ENCODE peak calls at places on chromosomes 7 and 10, in six cellular contexts. One of them, this sample, is unnamed.

GRCh38 chr10:11806706-11807105 is 16.4 kb upstream of the PROSER2 start:
- DNase-seq in sigmoid colon: no peak
- DNase-seq in breast epithelium: no peak
- DNase-seq in CD4-positive, alpha-beta T cell: no peak
- DNase-seq in tibial artery: no peak
- DNase-seq in colonic mucosa: no peak
- DNase-seq in this sample: no peak

GRCh38 chr7:34158754-34159153 is 253.4 kb downstream of the BMPER start:
- DNase-seq in sigmoid colon: no peak
- DNase-seq in breast epithelium: no peak
- DNase-seq in CD4-positive, alpha-beta T cell: no peak
- DNase-seq in tibial artery: no peak
- DNase-seq in colonic mucosa: no peak
- DNase-seq in this sample: no peak

GRCh38 chr10:106577266-106577665 is 587.2 kb downstream of the SORCS1 start:
- DNase-seq in sigmoid colon: no peak
- DNase-seq in breast epithelium: no peak
- DNase-seq in CD4-positive, alpha-beta T cell: no peak
- DNase-seq in tibial artery: no peak
- DNase-seq in colonic mucosa: no peak
- DNase-seq in this sample: no peak

GRCh38 chr7:110204527-110204926 is 886.4 kb upstream of the LRRN3 start:
- DNase-seq in sigmoid colon: no peak
- DNase-seq in breast epithelium: no peak
- DNase-seq in CD4-positive, alpha-beta T cell: no peak
- DNase-seq in tibial artery: no peak
- DNase-seq in colonic mucosa: no peak
- DNase-seq in this sample: no peak

GRCh38 chr7:11195502-11195901 is 221.8 kb downstream of the PHF14 start:
- DNase-seq in sigmoid colon: no peak
- DNase-seq in breast epithelium: no peak
- DNase-seq in CD4-positive, alpha-beta T cell: no peak
- DNase-seq in tibial artery: no peak
- DNase-seq in colonic mucosa: no peak
- DNase-seq in this sample: no peak

GRCh38 chr10:120285408-120285807 is 171.6 kb upstream of the PLPP4 start:
- DNase-seq in sigmoid colon: no peak
- DNase-seq in breast epithelium: no peak
- DNase-seq in CD4-positive, alpha-beta T cell: no peak
- DNase-seq in tibial artery: no peak
- DNase-seq in colonic mucosa: no peak
- DNase-seq in this sample: no peak

GRCh38 chr10:97195654-97196212 is 10.0 kb upstream of the SLIT1 start:
- DNase-seq in sigmoid colon: no peak
- DNase-seq in breast epithelium: no peak
- DNase-seq in CD4-positive, alpha-beta T cell: no peak
- DNase-seq in tibial artery: no peak
- DNase-seq in colonic mucosa: no peak
- DNase-seq in this sample: no peak

GRCh38 chr10:6721964-6722615 is 142.0 kb upstream of the PRKCQ start:
- DNase-seq in sigmoid colon: no peak
- DNase-seq in breast epithelium: no peak
- DNase-seq in CD4-positive, alpha-beta T cell: no peak
- DNase-seq in tibial artery: no peak
- DNase-seq in colonic mucosa: no peak
- DNase-seq in this sample: no peak

GRCh38 chr7:137670521-137671064 is 176.2 kb downstream of the DGKI start:
- DNase-seq in sigmoid colon: no peak
- DNase-seq in breast epithelium: no peak
- DNase-seq in CD4-positive, alpha-beta T cell: no peak
- DNase-seq in tibial artery: no peak
- DNase-seq in colonic mucosa: no peak
- DNase-seq in this sample: no peak

GRCh38 chr7:19587291-19587690 is 121.5 kb downstream of the POLR1F start:
- DNase-seq in sigmoid colon: no peak
- DNase-seq in breast epithelium: no peak
- DNase-seq in CD4-positive, alpha-beta T cell: no peak
- DNase-seq in tibial artery: no peak
- DNase-seq in colonic mucosa: no peak
- DNase-seq in this sample: no peak

GRCh38 chr10:43959854-43960415 is 311.3 kb upstream of the ZNF32 start:
- DNase-seq in sigmoid colon: no peak
- DNase-seq in breast epithelium: no peak
- DNase-seq in CD4-positive, alpha-beta T cell: no peak
- DNase-seq in tibial artery: no peak
- DNase-seq in colonic mucosa: no peak
- DNase-seq in this sample: peak; percentile 40

GRCh38 chr7:4399121-4399520 is 283.0 kb upstream of the FOXK1 start:
- DNase-seq in sigmoid colon: no peak
- DNase-seq in breast epithelium: no peak
- DNase-seq in CD4-positive, alpha-beta T cell: no peak
- DNase-seq in tibial artery: no peak
- DNase-seq in colonic mucosa: no peak
- DNase-seq in this sample: no peak
- H3K9me3 ChIP-seq in sigmoid colon: no peaks in the 10 kb centered on the region
- H3K9me3 ChIP-seq in breast epithelium: peaks cover 3% of the 10 kb centered on the region
- H3K9me3 ChIP-seq in CD4-positive, alpha-beta T cell: no peaks in the 10 kb centered on the region
- H3K9me3 ChIP-seq in tibial artery: peaks cover 4% of the 10 kb centered on the region
- H3K9me3 ChIP-seq in colonic mucosa: no peaks in the 10 kb centered on the region
- H3K9me3 ChIP-seq in this sample: no peaks in the 10 kb centered on the region

GRCh38 chr7:157653827-157654207 is 317.0 kb downstream of the DNAJB6 start:
- DNase-seq in sigmoid colon: no peak
- DNase-seq in breast epithelium: no peak
- DNase-seq in CD4-positive, alpha-beta T cell: no peak
- DNase-seq in tibial artery: no peak
- DNase-seq in colonic mucosa: no peak
- DNase-seq in this sample: no peak
- H3K9me3 ChIP-seq in sigmoid colon: no peaks in the 10 kb centered on the region
- H3K9me3 ChIP-seq in breast epithelium: peaks cover 9% of the 10 kb centered on the region
- H3K9me3 ChIP-seq in CD4-positive, alpha-beta T cell: no peaks in the 10 kb centered on the region
- H3K9me3 ChIP-seq in tibial artery: no peaks in the 10 kb centered on the region
- H3K9me3 ChIP-seq in colonic mucosa: no peaks in the 10 kb centered on the region
- H3K9me3 ChIP-seq in this sample: no peaks in the 10 kb centered on the region

DNA sequence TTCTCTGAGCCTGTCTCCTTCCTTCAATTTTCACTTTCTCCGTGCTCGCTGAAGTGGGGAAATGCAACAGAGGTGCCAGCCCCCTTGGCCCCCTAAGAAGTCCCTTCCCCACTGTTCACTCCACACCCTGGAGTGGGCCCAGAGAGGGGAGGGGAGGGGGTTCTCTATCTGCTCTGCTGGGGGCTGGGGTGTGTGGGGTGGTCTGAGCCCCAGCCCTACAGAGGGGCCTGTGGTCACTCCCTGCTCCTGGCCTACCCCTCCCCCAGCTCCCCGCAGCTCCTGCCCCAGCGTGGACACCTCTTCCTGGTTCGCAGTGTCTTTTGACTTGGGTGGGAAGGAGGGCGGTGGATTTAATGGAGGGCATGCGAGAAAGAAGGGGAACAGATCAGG is 989 bp downstream of the LZTS2 start:
- DNase-seq in sigmoid colon: peak; percentile 64
- DNase-seq in breast epithelium: no peak
- DNase-seq in CD4-positive, alpha-beta T cell: no peak
- DNase-seq in tibial artery: no peak
- DNase-seq in colonic mucosa: no peak
- DNase-seq in this sample: no peak
- H3K9me3 ChIP-seq in sigmoid colon: no peaks in the 10 kb centered on the region
- H3K9me3 ChIP-seq in breast epithelium: no peaks in the 10 kb centered on the region
- H3K9me3 ChIP-seq in CD4-positive, alpha-beta T cell: no peaks in the 10 kb centered on the region
- H3K9me3 ChIP-seq in tibial artery: no peaks in the 10 kb centered on the region
- H3K9me3 ChIP-seq in colonic mucosa: no peaks in the 10 kb centered on the region
- H3K9me3 ChIP-seq in this sample: no peaks in the 10 kb centered on the region

DNA sequence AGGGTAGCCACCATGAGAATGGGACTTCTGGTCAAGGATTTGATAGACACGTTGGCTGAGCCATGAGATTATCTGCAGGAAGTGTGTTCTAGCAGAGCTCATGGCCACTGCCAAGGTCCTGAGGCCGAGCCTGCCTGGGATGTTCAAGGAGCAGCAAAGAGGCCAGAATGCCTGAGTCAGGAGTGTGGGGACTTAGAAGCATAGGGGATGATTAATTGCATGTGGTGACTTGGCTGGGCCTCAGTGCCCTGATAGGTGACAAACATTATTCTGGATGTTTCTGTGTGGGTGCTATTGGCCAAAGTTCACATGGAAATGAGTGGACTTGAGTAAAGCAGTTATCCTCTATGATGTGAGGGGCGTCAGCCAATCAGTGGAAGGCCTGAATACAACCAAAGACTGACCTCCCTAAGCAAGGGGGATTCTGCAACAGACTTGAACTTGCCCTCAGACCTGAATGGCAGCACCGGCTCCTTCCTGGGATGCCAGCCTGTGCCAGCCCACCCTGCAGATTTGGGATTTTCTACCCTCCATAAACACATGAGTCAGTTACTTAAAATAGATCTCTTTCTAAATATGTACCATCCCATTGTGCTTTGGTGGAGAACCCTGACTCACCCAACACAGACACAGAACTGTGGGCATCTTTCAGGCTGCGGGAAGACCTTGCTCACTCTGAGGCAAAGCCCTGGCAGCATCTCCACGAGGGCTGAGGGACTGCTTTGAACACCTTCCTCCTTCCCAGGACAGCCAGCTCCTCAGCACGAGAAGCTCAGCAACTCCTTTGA is 363.9 kb upstream of the MGMT start:
- DNase-seq in sigmoid colon: no peak
- DNase-seq in breast epithelium: no peak
- DNase-seq in CD4-positive, alpha-beta T cell: no peak
- DNase-seq in tibial artery: no peak
- DNase-seq in colonic mucosa: no peak
- DNase-seq in this sample: no peak
- H3K9me3 ChIP-seq in sigmoid colon: no peaks in the 10 kb centered on the region
- H3K9me3 ChIP-seq in breast epithelium: no peaks in the 10 kb centered on the region
- H3K9me3 ChIP-seq in CD4-positive, alpha-beta T cell: no peaks in the 10 kb centered on the region
- H3K9me3 ChIP-seq in tibial artery: no peaks in the 10 kb centered on the region
- H3K9me3 ChIP-seq in colonic mucosa: no peaks in the 10 kb centered on the region
- H3K9me3 ChIP-seq in this sample: no peaks in the 10 kb centered on the region

DNA sequence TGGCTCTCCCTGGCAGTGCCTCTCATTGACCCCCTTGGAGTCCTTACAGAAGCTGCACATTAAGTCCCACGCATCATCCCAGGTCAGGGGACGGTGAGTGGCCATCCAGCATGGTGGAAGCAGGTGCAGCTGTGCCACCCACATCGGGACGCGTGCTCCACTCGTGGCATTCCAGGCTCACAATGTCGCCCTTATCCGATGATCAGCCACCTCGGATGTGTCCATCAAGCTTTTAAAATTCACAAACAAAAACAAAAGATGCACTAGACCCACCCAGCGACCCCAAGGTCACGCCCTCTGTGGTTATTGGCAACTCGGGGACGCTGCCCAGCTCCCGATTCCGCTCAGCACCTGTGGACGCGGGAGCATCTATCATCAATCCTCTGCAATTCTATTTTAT is 530.9 kb downstream of the PTPRN2 start:
- DNase-seq in sigmoid colon: peak; percentile 58
- DNase-seq in breast epithelium: peak; percentile 46
- DNase-seq in CD4-positive, alpha-beta T cell: no peak
- DNase-seq in tibial artery: no peak
- DNase-seq in colonic mucosa: no peak
- DNase-seq in this sample: peak; percentile 37
- H3K9me3 ChIP-seq in sigmoid colon: no peaks in the 10 kb centered on the region
- H3K9me3 ChIP-seq in breast epithelium: no peaks in the 10 kb centered on the region
- H3K9me3 ChIP-seq in CD4-positive, alpha-beta T cell: no peaks in the 10 kb centered on the region
- H3K9me3 ChIP-seq in tibial artery: no peaks in the 10 kb centered on the region
- H3K9me3 ChIP-seq in colonic mucosa: no peaks in the 10 kb centered on the region
- H3K9me3 ChIP-seq in this sample: no peaks in the 10 kb centered on the region

DNA sequence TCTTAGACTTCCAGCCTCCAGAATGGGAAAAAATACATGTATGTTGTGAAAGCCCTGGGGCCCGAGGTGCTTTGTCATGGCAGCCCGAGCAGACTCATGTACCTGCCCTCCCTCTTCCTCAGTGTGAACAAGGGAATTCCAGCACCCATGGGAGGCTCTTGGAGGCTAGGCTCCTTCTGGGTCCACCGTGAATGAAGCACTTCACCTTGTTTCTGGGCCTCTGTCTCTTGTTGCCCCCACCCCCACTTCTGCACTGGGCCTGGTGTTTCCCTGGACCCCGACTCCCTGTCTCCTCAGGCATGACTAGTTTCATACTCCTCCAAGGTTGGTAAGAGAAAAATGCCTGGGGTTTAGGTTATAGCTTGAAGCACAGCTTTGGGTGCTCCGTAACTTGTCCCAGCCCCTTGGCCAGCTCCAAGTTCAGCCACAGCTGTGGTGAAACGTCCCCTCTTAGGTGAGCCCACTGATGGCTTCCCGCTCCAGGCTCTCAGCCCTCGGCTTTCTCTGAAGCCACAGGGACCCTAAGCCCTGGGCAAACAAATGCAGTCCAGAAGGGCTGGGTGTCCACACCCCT is 30.2 kb upstream of the ARHGAP22 start:
- DNase-seq in sigmoid colon: no peak
- DNase-seq in breast epithelium: no peak
- DNase-seq in CD4-positive, alpha-beta T cell: no peak
- DNase-seq in tibial artery: no peak
- DNase-seq in colonic mucosa: no peak
- DNase-seq in this sample: no peak
- H3K9me3 ChIP-seq in sigmoid colon: no peaks in the 10 kb centered on the region
- H3K9me3 ChIP-seq in breast epithelium: no peaks in the 10 kb centered on the region
- H3K9me3 ChIP-seq in CD4-positive, alpha-beta T cell: no peaks in the 10 kb centered on the region
- H3K9me3 ChIP-seq in tibial artery: no peaks in the 10 kb centered on the region
- H3K9me3 ChIP-seq in colonic mucosa: no peaks in the 10 kb centered on the region
- H3K9me3 ChIP-seq in this sample: no peaks in the 10 kb centered on the region

GRCh38 chr7:50068850-50069551 is 24.0 kb downstream of the ZPBP start:
- DNase-seq in sigmoid colon: no peak
- DNase-seq in breast epithelium: no peak
- DNase-seq in CD4-positive, alpha-beta T cell: peak; percentile 9
- DNase-seq in tibial artery: no peak
- DNase-seq in colonic mucosa: peak; percentile 57
- DNase-seq in this sample: no peak

GRCh38 chr7:50069613-50070012 is 23.4 kb downstream of the ZPBP start:
- DNase-seq in sigmoid colon: peak; percentile 68
- DNase-seq in breast epithelium: no peak
- DNase-seq in CD4-positive, alpha-beta T cell: peak; percentile 17
- DNase-seq in tibial artery: no peak
- DNase-seq in colonic mucosa: no peak
- DNase-seq in this sample: no peak

GRCh38 chr7:50073093-50073492 is 20.0 kb downstream of the ZPBP start:
- DNase-seq in sigmoid colon: no peak
- DNase-seq in breast epithelium: no peak
- DNase-seq in CD4-positive, alpha-beta T cell: no peak
- DNase-seq in tibial artery: no peak
- DNase-seq in colonic mucosa: no peak
- DNase-seq in this sample: no peak

GRCh38 chr7:50068026-50068425 is 25.0 kb downstream of the ZPBP start:
- DNase-seq in sigmoid colon: no peak
- DNase-seq in breast epithelium: no peak
- DNase-seq in CD4-positive, alpha-beta T cell: peak; percentile 16
- DNase-seq in tibial artery: no peak
- DNase-seq in colonic mucosa: peak; percentile 27
- DNase-seq in this sample: no peak
- H3K9me3 ChIP-seq in sigmoid colon: no peaks in the 10 kb centered on the region
- H3K9me3 ChIP-seq in breast epithelium: peaks cover 8% of the 10 kb centered on the region
- H3K9me3 ChIP-seq in CD4-positive, alpha-beta T cell: peaks cover 21% of the 10 kb centered on the region
- H3K9me3 ChIP-seq in tibial artery: peaks cover under 1% of the 10 kb centered on the region
- H3K9me3 ChIP-seq in colonic mucosa: no peaks in the 10 kb centered on the region
- H3K9me3 ChIP-seq in this sample: no peaks in the 10 kb centered on the region

This sample was measured in upper lobe of right lung.